ENCODE peak calls at places on chromosomes 12 and 14, in eight cellular contexts. W is neural progenitor cell, F is A549, U is H9, R is K562, K is mammary epithelial cell, X is GM23338, I is fibroblast of lung. V is an unnamed sample.

GRCh38 chr12:103800252-103800771 is 40.7 kb downstream of the NT5DC3 start:
- DNase-seq in I (peak; percentile 86), W (no peak), F (peak; percentile 30), K (peak; percentile 20), X (no peak), U (no peak), R (peak; percentile 48), V (no peak)

GRCh38 chr12:94074970-94075695 is 73.2 kb upstream of the PLXNC1 start:
- DNase-seq in U (peak; percentile 56), K (peak; percentile 79), R (peak; percentile 15), W (peak; percentile 62), I (peak; percentile 89), F (peak; percentile 66), X (peak; percentile 77), V (peak; percentile 93)

GRCh38 chr12:20366776-20367409 is 1.4 kb upstream of the PDE3A start:
- DNase-seq in R (no peak), W (no peak), I (no peak), K (no peak), X (no peak), F (no peak), U (no peak), V (no peak)

GRCh38 chr12:85036736-85037135 is 585 bp downstream of the LRRIQ1 start:
- DNase-seq in X (no peak), F (no peak), R (no peak), I (no peak), U (no peak), K (no peak), W (no peak), V (no peak)

GRCh38 chr12:50074936-50075807 is 10.0 kb upstream of the SMARCD1 start:
- DNase-seq in F (peak; percentile 86), W (peak; percentile 92), R (peak; percentile 82), K (peak; percentile 62), U (peak; percentile 94), I (peak; percentile 69), X (peak; percentile 91), V (peak; percentile 98)

GRCh38 chr12:27123642-27124041 is 41.3 kb upstream of the C12orf71 start:
- DNase-seq in W (peak; percentile 14), R (peak; percentile 27), K (peak; percentile 21), X (peak; percentile 24), I (no peak), F (peak; percentile 49), U (no peak), V (no peak)

GRCh38 chr12:130436741-130437501 is 99.2 kb downstream of the PIWIL1 start:
- DNase-seq in U (no peak), X (no peak), I (no peak), R (no peak), F (no peak), K (no peak), W (no peak), V (peak; percentile 54)

GRCh38 chr14:46651526-46652144 is at the start of gene RPL10L:
- DNase-seq in X (peak; percentile 77), R (peak; percentile 10), I (no peak), K (no peak), F (peak; percentile 23), W (peak; percentile 2), U (peak; percentile 72), V (peak; percentile 0)

GRCh38 chr14:58699656-58700055 is 61.9 kb downstream of the DACT1 start:
- DNase-seq in X (no peak), F (no peak), R (no peak), I (no peak), U (no peak), K (no peak), W (no peak), V (no peak)

GRCh38 chr14:68407275-68407674 is 385.6 kb downstream of the ZFP36L1 start:
- DNase-seq in U (no peak), K (no peak), F (no peak), X (no peak), W (no peak), R (no peak), I (no peak), V (no peak)

GRCh38 chr12:132560831-132561783 is 49.3 kb downstream of the LRCOL1 start:
- DNase-seq in X (peak; percentile 92), W (peak; percentile 90), F (peak; percentile 82), K (peak; percentile 52), U (peak; percentile 92), I (peak; percentile 36), R (peak; percentile 81), V (peak; percentile 99)

GRCh38 chr12:79782197-79782890 is 91.6 kb upstream of the PAWR start:
- DNase-seq in R (no peak), X (no peak), W (no peak), I (peak; percentile 87), K (peak; percentile 12), U (no peak), F (peak; percentile 19), V (peak; percentile 81)

GRCh38 chr12:51639361-51639760 is 48.3 kb downstream of the SCN8A start:
- DNase-seq in R (no peak), U (no peak), X (no peak), I (peak; percentile 66), W (no peak), K (no peak), F (no peak), V (no peak)

GRCh38 chr12:51632598-51632997 is 41.6 kb downstream of the SCN8A start:
- DNase-seq in R (no peak), X (no peak), W (no peak), U (no peak), I (no peak), F (no peak), K (no peak), V (no peak)

GRCh38 chr12:51636581-51636980 is 45.5 kb downstream of the SCN8A start:
- DNase-seq in I (no peak), W (no peak), F (no peak), X (no peak), U (no peak), K (peak; percentile 69), R (no peak), V (no peak)

GRCh38 chr12:51635371-51635770 is 44.3 kb downstream of the SCN8A start:
- DNase-seq in X (no peak), F (no peak), W (no peak), I (peak; percentile 61), K (peak; percentile 10), R (no peak), U (no peak), V (peak; percentile 62)

GRCh38 chr12:51636986-51637385 is 46.0 kb downstream of the SCN8A start:
- DNase-seq in R (no peak), K (no peak), X (no peak), U (no peak), F (no peak), W (no peak), I (no peak), V (no peak)
- H3K4me2 ChIP-seq in R (no peak overlapping the region), K (no peak overlapping the region), X (no peak overlapping the region), U (no peak overlapping the region), F (no peak overlapping the region), W (no peak overlapping the region), I (no peak overlapping the region), V (no peak overlapping the region)

GRCh38 chr14:54579606-54580005 is 12.7 kb downstream of the SAMD4A start:
- DNase-seq in R (no peak), U (no peak), K (no peak), I (peak; percentile 75), W (no peak), F (peak; percentile 68), X (no peak), V (no peak)
- H3K27ac ChIP-seq in R (no peak overlapping the region), U (no peak overlapping the region), K (no peak overlapping the region), I (peak overlapping the region; percentile 26), W (no peak overlapping the region), F (no peak overlapping the region), X (no peak overlapping the region), V (no peak overlapping the region)

DNA sequence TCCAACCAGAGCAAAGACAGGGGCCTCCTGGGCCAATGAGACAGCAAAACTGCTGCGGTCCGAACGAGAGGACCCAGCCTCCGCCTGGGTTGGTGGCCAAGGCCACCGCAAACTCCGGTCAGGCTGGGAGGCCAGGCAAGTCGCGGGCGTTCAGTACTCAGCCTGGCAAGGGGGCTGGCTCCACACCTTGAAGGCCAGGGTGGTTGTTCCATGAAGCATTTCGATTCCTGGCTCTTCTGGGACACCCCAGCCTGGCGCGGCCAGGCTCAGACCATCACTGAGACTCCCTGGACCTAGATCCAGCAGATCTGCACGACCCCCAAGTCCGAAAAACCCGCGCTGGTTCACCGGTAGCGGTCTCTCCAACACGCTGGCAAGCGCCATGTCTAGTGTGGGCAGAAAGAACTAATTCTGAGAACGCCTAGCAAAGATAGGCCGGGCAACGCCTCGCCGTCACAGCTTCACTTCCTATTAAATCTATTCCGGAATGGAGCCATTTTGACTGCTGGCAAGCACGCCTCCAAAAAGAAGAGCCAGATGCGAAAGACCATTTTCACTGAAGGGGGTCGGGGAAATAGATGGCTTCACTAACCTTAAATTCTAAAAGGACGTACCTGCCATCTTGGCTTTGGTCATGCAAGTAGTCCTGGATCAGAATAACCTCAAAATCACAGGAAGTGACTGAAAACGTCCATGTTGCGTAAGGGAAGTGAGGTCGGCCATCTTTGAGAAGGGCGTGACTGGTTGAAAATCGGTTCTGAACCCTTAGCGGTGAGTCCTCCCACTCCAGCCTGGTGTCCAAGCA is at the start of gene PSMB5:
- DNase-seq in F (peak; percentile 98), R (peak; percentile 89), U (peak; percentile 95), W (peak; percentile 95), I (peak; percentile 96), K (peak; percentile 93), X (peak; percentile 98), V (peak; percentile 96)
- TF ChIP-seq CTCF in F (no peak), R (no peak), U (no peak), W (no peak), I (no peak), K (no peak), X (no peak), V (no peak)

DNA sequence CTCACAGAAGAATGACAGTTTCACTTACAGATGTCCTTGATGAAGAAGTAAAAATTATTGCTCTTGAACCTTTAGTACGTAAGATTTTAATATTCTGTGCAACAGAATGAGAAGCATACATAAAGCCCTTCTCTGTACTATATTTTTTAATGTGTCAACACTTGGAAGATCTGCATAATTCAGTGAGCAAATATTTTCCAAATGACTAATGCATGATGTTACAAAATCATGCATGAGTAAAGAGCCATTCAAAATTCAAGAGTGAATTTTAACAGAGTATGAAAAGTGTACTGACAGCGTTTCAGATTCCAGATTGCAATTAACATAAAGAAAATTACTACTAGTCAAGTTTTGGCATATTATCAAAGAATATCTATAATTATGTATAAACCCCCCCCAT is 101.4 kb upstream of the BBS10 start:
- DNase-seq in K (peak; percentile 63), U (no peak), X (no peak), W (no peak), F (peak; percentile 7), R (no peak), I (peak; percentile 67), V (no peak)
- H3K4me2 ChIP-seq in K (no peak overlapping the region), U (no peak overlapping the region), X (no peak overlapping the region), W (no peak overlapping the region), F (peak overlapping the region; percentile 44), R (no peak overlapping the region), I (no peak overlapping the region), V (peak overlapping the region; percentile 34)

GRCh38 chr12:53788892-53789291 is 37.1 kb upstream of the CISTR start:
- DNase-seq in F (no peak), X (no peak), U (no peak), I (no peak), R (no peak), K (no peak), W (no peak), V (no peak)
- H3K27ac ChIP-seq in F (no peak overlapping the region), X (no peak overlapping the region), U (no peak overlapping the region), I (no peak overlapping the region), R (no peak overlapping the region), K (no peak overlapping the region), W (no peak overlapping the region), V (no peak overlapping the region)

V was measured in osteoblast.